ENCODE peak calls at places on chromosomes 16 and 17, in six cellular contexts. J is activated CD4-positive, alpha-beta T cell treated with anti-CD3 and anti-CD28 coated beads for 36 hours; L is AG09319; U is Daoy; E is esophagus muscularis mucosa; R is NCI-H1092. P is an unnamed sample.

GRCh38 chr17:27559996-27560481 is 70.9 kb upstream of the LGALS9 start:
- DNase-seq in J (no peak), L (peak), U (peak), E (no peak), R (no peak), P (no peak)

GRCh38 chr17:34981538-34982241 is 1.4 kb downstream of the LIG3 start:
- DNase-seq in J (no peak), L (no peak), U (no peak), E (no peak), R (no peak), P (no peak)

GRCh38 chr17:3017936-3018335 is 45.5 kb downstream of the OR1D5 start:
- DNase-seq in J (no peak), L (no peak), U (no peak), E (no peak), R (no peak), P (no peak)

GRCh38 chr17:32267690-32268205 is 2.1 kb downstream of the RHBDL3 start:
- DNase-seq in J (peak), L (no peak), U (no peak), E (no peak), R (no peak), P (no peak)

GRCh38 chr17:76547183-76547641 is 7.4 kb downstream of the PRCD start:
- DNase-seq in J (peak), L (no peak), U (peak), E (no peak), R (peak), P (no peak)

GRCh38 chr17:40419559-40420331 is 2.0 kb upstream of the TOP2A start:
- DNase-seq in J (peak), L (no peak), U (no peak), E (no peak), R (no peak), P (no peak)

GRCh38 chr16:72138064-72138572 is 33.8 kb downstream of the PMFBP1 start:
- DNase-seq in J (no peak), L (no peak), U (no peak), E (no peak), R (no peak), P (no peak)

GRCh38 chr16:24681793-24682192 is 47.7 kb upstream of the TNRC6A start:
- DNase-seq in J (no peak), L (no peak), U (no peak), E (no peak), R (no peak), P (no peak)

GRCh38 chr17:56159764-56160394 is 6.6 kb downstream of the ANKFN1 start:
- DNase-seq in J (no peak), L (no peak), U (no peak), E (no peak), R (no peak), P (no peak)